ENCODE peak calls at places on chromosomes 16 and 17, in nine cellular contexts. W is HCT116; Q is fibroblast of pulmonary artery; I is cardiac fibroblast; K is hepatic stellate cell; Y is ELR; X is occipital lobe; J is left cardiac atrium; N is activated T-cell treated with anti-CD3 and anti-CD28 coated beads, Interleukin-2, amount 50 U/mL, for 72 hours. P is an unnamed sample.

GRCh38 chr16:64826374-64826773 is 295.5 kb downstream of the CDH11 start:
- DNase-seq in W (no peak), Q (peak), I (peak), K (no peak), Y (no peak), X (no peak), J (no peak), N (no peak), P (no peak)

GRCh38 chr17:48012151-48012520 is 25.5 kb downstream of the COPZ2 start:
- DNase-seq in W (no peak), Q (no peak), I (no peak), K (peak), Y (peak), X (no peak), J (peak), N (peak), P (peak)

GRCh38 chr16:4510131-4510530 is 28.4 kb downstream of the CDIP1 start:
- DNase-seq in W (no peak), Q (no peak), I (no peak), K (no peak), Y (no peak), X (no peak), J (no peak), N (no peak), P (no peak)

GRCh38 chr16:630815-631405 is at the start of gene WFIKKN1:
- DNase-seq in W (no peak), Q (no peak), I (no peak), K (no peak), Y (no peak), X (no peak), J (peak), N (no peak), P (no peak)

GRCh38 chr16:4115209-4115940 is 867 bp downstream of the ADCY9 start:
- DNase-seq in W (no peak), Q (peak), I (peak), K (peak), Y (peak), X (peak), J (peak), N (peak), P (peak)

GRCh38 chr16:9311303-9311954 is 220.0 kb downstream of the HAPSTR1 start:
- DNase-seq in W (no peak), Q (no peak), I (no peak), K (no peak), Y (no peak), X (peak), J (no peak), N (no peak), P (no peak)

GRCh38 chr16:1712791-1713261 is 6.8 kb downstream of the MAPK8IP3 start:
- DNase-seq in W (no peak), Q (no peak), I (peak), K (peak), Y (no peak), X (no peak), J (no peak), N (no peak), P (no peak)

GRCh38 chr17:10605221-10605783 is 51.8 kb downstream of the MYH3 start:
- DNase-seq in W (no peak), Q (no peak), I (no peak), K (no peak), Y (no peak), X (no peak), J (no peak), N (no peak), P (no peak)

GRCh38 chr17:56064506-56064905 is 88.8 kb upstream of the ANKFN1 start:
- DNase-seq in W (no peak), Q (no peak), I (no peak), K (no peak), Y (no peak), X (no peak), J (no peak), N (no peak), P (no peak)

GRCh38 chr17:48795444-48796162 is 21.4 kb downstream of the TTLL6 start:
- DNase-seq in W (peak), Q (peak), I (peak), K (peak), Y (peak), X (no peak), J (no peak), N (no peak), P (peak)